ENCODE peak calls at places on chromosomes 1 and 21, in eight cellular contexts. One of them, this sample, is unnamed.

GRCh38 chr1:50985094-50985493 is 15.0 kb downstream of the CDKN2C start:
- DNase-seq in hippocampal formation: no peak
- DNase-seq in stimulated activated CD4-positive, alpha-beta T cell treated with anti-CD3 and anti-CD28 coated beads, Interleukin-1b, Interleukin-23, amount 100 ng/mL, for 24 hours: no peak
- DNase-seq in EL: peak; percentile 37
- DNase-seq in DMS 273 treated with DMSO at 0.1 percent for 48 hours: no peak
- DNase-seq in RPMI7951: no peak
- DNase-seq in NCI-H1092: no peak
- DNase-seq in EH: no peak
- DNase-seq in this sample: no peak

GRCh38 chr1:6124341-6124740 is 55.8 kb downstream of the CHD5 start:
- DNase-seq in stimulated activated CD4-positive, alpha-beta T cell treated with anti-CD3 and anti-CD28 coated beads, Interleukin-1b, Interleukin-23, amount 100 ng/mL, for 24 hours: no peak
- DNase-seq in RPMI7951: no peak
- DNase-seq in hippocampal formation: no peak
- DNase-seq in DMS 273 treated with DMSO at 0.1 percent for 48 hours: no peak
- DNase-seq in EL: no peak
- DNase-seq in EH: no peak
- DNase-seq in NCI-H1092: no peak
- DNase-seq in this sample: no peak

GRCh38 chr1:16085521-16085920 is 12.1 kb upstream of the FAM131C start:
- DNase-seq in NCI-H1092: no peak
- DNase-seq in EH: no peak
- DNase-seq in DMS 273 treated with DMSO at 0.1 percent for 48 hours: no peak
- DNase-seq in RPMI7951: no peak
- DNase-seq in hippocampal formation: no peak
- DNase-seq in stimulated activated CD4-positive, alpha-beta T cell treated with anti-CD3 and anti-CD28 coated beads, Interleukin-1b, Interleukin-23, amount 100 ng/mL, for 24 hours: no peak
- DNase-seq in EL: no peak
- DNase-seq in this sample: no peak

GRCh38 chr1:80799457-80799856 is 1001.3 kb upstream of the ADGRL2 start:
- DNase-seq in DMS 273 treated with DMSO at 0.1 percent for 48 hours: no peak
- DNase-seq in hippocampal formation: no peak
- DNase-seq in EH: no peak
- DNase-seq in NCI-H1092: no peak
- DNase-seq in stimulated activated CD4-positive, alpha-beta T cell treated with anti-CD3 and anti-CD28 coated beads, Interleukin-1b, Interleukin-23, amount 100 ng/mL, for 24 hours: no peak
- DNase-seq in RPMI7951: no peak
- DNase-seq in EL: no peak
- DNase-seq in this sample: no peak

GRCh38 chr1:227898502-227899140 is 49.1 kb downstream of the WNT9A start:
- DNase-seq in NCI-H1092: no peak
- DNase-seq in DMS 273 treated with DMSO at 0.1 percent for 48 hours: no peak
- DNase-seq in EL: no peak
- DNase-seq in stimulated activated CD4-positive, alpha-beta T cell treated with anti-CD3 and anti-CD28 coated beads, Interleukin-1b, Interleukin-23, amount 100 ng/mL, for 24 hours: no peak
- DNase-seq in EH: no peak
- DNase-seq in hippocampal formation: no peak
- DNase-seq in RPMI7951: no peak
- DNase-seq in this sample: no peak

GRCh38 chr21:25005388-25005787 is 601.9 kb downstream of the MRPL39 start:
- DNase-seq in RPMI7951: peak; percentile 71
- DNase-seq in EL: no peak
- DNase-seq in stimulated activated CD4-positive, alpha-beta T cell treated with anti-CD3 and anti-CD28 coated beads, Interleukin-1b, Interleukin-23, amount 100 ng/mL, for 24 hours: no peak
- DNase-seq in hippocampal formation: no peak
- DNase-seq in EH: no peak
- DNase-seq in NCI-H1092: no peak
- DNase-seq in DMS 273 treated with DMSO at 0.1 percent for 48 hours: no peak
- DNase-seq in this sample: no peak

GRCh38 chr1:111275079-111275478 is 15.6 kb upstream of the CHIA start:
- DNase-seq in DMS 273 treated with DMSO at 0.1 percent for 48 hours: no peak
- DNase-seq in stimulated activated CD4-positive, alpha-beta T cell treated with anti-CD3 and anti-CD28 coated beads, Interleukin-1b, Interleukin-23, amount 100 ng/mL, for 24 hours: no peak
- DNase-seq in NCI-H1092: no peak
- DNase-seq in hippocampal formation: peak; percentile 18
- DNase-seq in EL: peak; percentile 80
- DNase-seq in EH: peak; percentile 87
- DNase-seq in RPMI7951: peak; percentile 98
- DNase-seq in this sample: no peak

GRCh38 chr1:41465741-41466140 is 18.7 kb downstream of the EDN2 start:
- DNase-seq in EL: no peak
- DNase-seq in RPMI7951: no peak
- DNase-seq in hippocampal formation: no peak
- DNase-seq in DMS 273 treated with DMSO at 0.1 percent for 48 hours: no peak
- DNase-seq in NCI-H1092: no peak
- DNase-seq in EH: no peak
- DNase-seq in stimulated activated CD4-positive, alpha-beta T cell treated with anti-CD3 and anti-CD28 coated beads, Interleukin-1b, Interleukin-23, amount 100 ng/mL, for 24 hours: no peak
- DNase-seq in this sample: no peak

GRCh38 chr21:42193131-42193671 is 25.7 kb upstream of the ABCG1 start:
- DNase-seq in EH: no peak
- DNase-seq in hippocampal formation: no peak
- DNase-seq in NCI-H1092: no peak
- DNase-seq in EL: no peak
- DNase-seq in RPMI7951: no peak
- DNase-seq in DMS 273 treated with DMSO at 0.1 percent for 48 hours: no peak
- DNase-seq in stimulated activated CD4-positive, alpha-beta T cell treated with anti-CD3 and anti-CD28 coated beads, Interleukin-1b, Interleukin-23, amount 100 ng/mL, for 24 hours: no peak
- DNase-seq in this sample: no peak

GRCh38 chr1:35838693-35839245 is 31.0 kb downstream of the AGO4 start:
- DNase-seq in RPMI7951: no peak
- DNase-seq in DMS 273 treated with DMSO at 0.1 percent for 48 hours: no peak
- DNase-seq in EH: no peak
- DNase-seq in hippocampal formation: no peak
- DNase-seq in stimulated activated CD4-positive, alpha-beta T cell treated with anti-CD3 and anti-CD28 coated beads, Interleukin-1b, Interleukin-23, amount 100 ng/mL, for 24 hours: no peak
- DNase-seq in NCI-H1092: no peak
- DNase-seq in EL: no peak
- DNase-seq in this sample: no peak

This sample was measured in erythroblast.